ENCODE peak calls at places on chromosome 15, in six cellular contexts. W, Q, R, J, M and Y are unnamed samples.
A peak's percentile ranks its signal among the peaks of the same experiment; 100 is the strongest.

GRCh38 chr15:58222698-58223097 is 84.5 kb downstream of the AQP9 start:
- DNase-seq in M (peak; percentile 54), Q (no peak), W (no peak), R (no peak), J (no peak), Y (no peak)

GRCh38 chr15:39179980-39180379 is 400.9 kb upstream of the THBS1 start:
- DNase-seq in R (no peak), W (no peak), Q (no peak), J (no peak), M (no peak), Y (no peak)

GRCh38 chr15:83516935-83517334 is 69.8 kb downstream of the SH3GL3 start:
- DNase-seq in W (peak; percentile 56), R (no peak), M (peak; percentile 38), Q (no peak), J (no peak), Y (no peak)

GRCh38 chr15:83243634-83244033 is 36.0 kb upstream of the HDGFL3 start:
- DNase-seq in J (no peak), M (no peak), Q (no peak), R (no peak), W (no peak), Y (no peak)

GRCh38 chr15:65980824-65981456 is 111.6 kb downstream of the RAB11A start:
- DNase-seq in R (peak; percentile 25), M (peak; percentile 79), Q (peak; percentile 65), W (peak; percentile 85), J (peak; percentile 73), Y (peak; percentile 66)

GRCh38 chr15:71433402-71433801 is 318.1 kb downstream of the THSD4 start:
- DNase-seq in M (no peak), W (no peak), Q (no peak), J (no peak), R (no peak), Y (no peak)

GRCh38 chr15:62844564-62845235 is 197.8 kb upstream of the TPM1 start:
- DNase-seq in M (peak; percentile 49), W (no peak), Q (no peak), R (no peak), J (no peak), Y (no peak)

GRCh38 chr15:62253294-62253693 is 88.2 kb upstream of the C2CD4B start:
- DNase-seq in R (no peak), W (no peak), M (no peak), Q (no peak), J (peak; percentile 34), Y (no peak)

GRCh38 chr15:101053261-101053660 is 134.1 kb downstream of the LRRK1 start:
- DNase-seq in M (no peak), W (no peak), R (peak; percentile 17), J (no peak), Q (no peak), Y (no peak)

GRCh38 chr15:73338606-73339388 is 30.0 kb downstream of the HCN4 start:
- DNase-seq in W (no peak), Q (no peak), R (no peak), J (no peak), M (no peak), Y (no peak)

GRCh38 chr15:25248583-25249235 is 190.1 kb downstream of the UBE3A start:
- DNase-seq in W (no peak), Q (no peak), J (no peak), R (peak; percentile 7), M (no peak), Y (no peak)

GRCh38 chr15:70395164-70395563 is 297.4 kb upstream of the TLE3 start:
- DNase-seq in M (no peak), W (no peak), J (no peak), Q (no peak), R (no peak), Y (no peak)

GRCh38 chr15:73928241-73928579 is 1.9 kb downstream of the LOXL1 start:
- DNase-seq in M (no peak), R (no peak), W (no peak), Q (no peak), J (no peak), Y (no peak)

GRCh38 chr15:82045179-82045891 is 483 bp downstream of the MEX3B start:
- DNase-seq in W (peak; percentile 60), M (peak; percentile 60), Q (no peak), J (peak; percentile 55), R (no peak), Y (no peak)

GRCh38 chr15:85532689-85533088 is 152.3 kb downstream of the AKAP13 start:
- DNase-seq in W (no peak), J (no peak), Q (no peak), M (no peak), R (no peak), Y (no peak)

GRCh38 chr15:42037650-42038049 is 16.8 kb upstream of the PLA2G4E start:
- DNase-seq in W (no peak), Q (no peak), M (no peak), R (no peak), J (no peak), Y (no peak)

GRCh38 chr15:96326551-96327154 is 3.8 kb upstream of the NR2F2 start:
- DNase-seq in W (peak; percentile 76), J (no peak), R (no peak), Q (no peak), M (peak; percentile 60), Y (peak; percentile 64)

GRCh38 chr15:52094811-52095584 is 17.6 kb downstream of the BCL2L10 start:
- DNase-seq in Q (no peak), W (no peak), M (no peak), R (no peak), J (no peak), Y (no peak)

GRCh38 chr15:75170711-75171341 is 30.9 kb upstream of the C15orf39 start:
- DNase-seq in W (no peak), J (no peak), Q (no peak), R (no peak), M (peak; percentile 25), Y (no peak)

GRCh38 chr15:90716317-90716975 is 700 bp upstream of the BLM start:
- DNase-seq in Q (no peak), R (no peak), W (peak; percentile 5), J (no peak), M (peak; percentile 23), Y (no peak)

GRCh38 chr15:98035134-98035533 is 74.6 kb downstream of the ARRDC4 start:
- DNase-seq in W (no peak), J (no peak), Q (no peak), R (no peak), M (no peak), Y (no peak)

GRCh38 chr15:38516636-38517035 is 48.0 kb downstream of the RASGRP1 start:
- DNase-seq in R (no peak), Q (no peak), J (no peak), M (no peak), W (no peak), Y (no peak)